ENCODE peak calls at places on chromosomes 1 and 21, in four cellular contexts. One of them, this sample, is unnamed. For H3K4me1, the result is how much of the 10 kb centered on the place peaks cover.

GRCh38 chr21:15552914-15553491 is 176.8 kb upstream of the USP25 start:
- DNase-seq in gastrocnemius medialis: no peak
- DNase-seq in stomach: no peak
- DNase-seq in IMR-90: peak
- DNase-seq in this sample: no peak

GRCh38 chr1:16625497-16626408 is 12.4 kb upstream of the NBPF1 start:
- DNase-seq in IMR-90: no peak
- DNase-seq in gastrocnemius medialis: no peak
- DNase-seq in stomach: peak
- DNase-seq in this sample: no peak

GRCh38 chr1:92774407-92774806 is 10.5 kb downstream of the EVI5 start:
- DNase-seq in gastrocnemius medialis: no peak
- DNase-seq in stomach: no peak
- DNase-seq in IMR-90: no peak
- DNase-seq in this sample: no peak

GRCh38 chr1:238710697-238711096 is 675.7 kb upstream of the CHRM3 start:
- DNase-seq in IMR-90: peak
- DNase-seq in gastrocnemius medialis: no peak
- DNase-seq in stomach: no peak
- DNase-seq in this sample: no peak

GRCh38 chr1:3799976-3800685 is 3.8 kb upstream of the LRRC47 start:
- DNase-seq in gastrocnemius medialis: no peak
- DNase-seq in IMR-90: no peak
- DNase-seq in stomach: no peak
- DNase-seq in this sample: no peak

GRCh38 chr1:9203623-9204022 is 31.0 kb upstream of the H6PD start:
- DNase-seq in IMR-90: no peak
- DNase-seq in gastrocnemius medialis: no peak
- DNase-seq in stomach: no peak
- DNase-seq in this sample: no peak

GRCh38 chr1:66940968-66941367 is 16.2 kb downstream of the MIER1 start:
- DNase-seq in IMR-90: peak
- DNase-seq in gastrocnemius medialis: no peak
- DNase-seq in stomach: no peak
- DNase-seq in this sample: no peak

GRCh38 chr1:16143566-16144324 is 12.1 kb downstream of the EPHA2 start:
- DNase-seq in stomach: peak
- DNase-seq in IMR-90: no peak
- DNase-seq in gastrocnemius medialis: no peak
- DNase-seq in this sample: peak

GRCh38 chr1:179012033-179012432 is 13.7 kb upstream of the FAM20B start:
- DNase-seq in gastrocnemius medialis: no peak
- DNase-seq in stomach: no peak
- DNase-seq in IMR-90: no peak
- DNase-seq in this sample: no peak

GRCh38 chr1:35559317-35559944 is 1.8 kb downstream of the NCDN start:
- DNase-seq in IMR-90: no peak
- DNase-seq in gastrocnemius medialis: no peak
- DNase-seq in stomach: no peak
- DNase-seq in this sample: no peak

GRCh38 chr1:153553691-153554608 is 4.9 kb upstream of the S100A3 start:
- DNase-seq in stomach: no peak
- DNase-seq in gastrocnemius medialis: no peak
- DNase-seq in IMR-90: no peak
- DNase-seq in this sample: no peak

GRCh38 chr1:156214024-156214748 is 1.4 kb downstream of the PMF1 start:
- DNase-seq in IMR-90: peak
- DNase-seq in stomach: no peak
- DNase-seq in gastrocnemius medialis: no peak
- DNase-seq in this sample: no peak

GRCh38 chr1:200328379-200328778 is 81.5 kb downstream of the ZNF281 start:
- DNase-seq in gastrocnemius medialis: no peak
- DNase-seq in IMR-90: no peak
- DNase-seq in stomach: no peak
- DNase-seq in this sample: no peak

GRCh38 chr1:183881387-183882084 is 76.6 kb downstream of the RGL1 start:
- DNase-seq in gastrocnemius medialis: no peak
- DNase-seq in stomach: peak
- DNase-seq in IMR-90: peak
- DNase-seq in this sample: no peak

GRCh38 chr1:113210248-113210647 is 137.2 kb downstream of the LRIG2 start:
- DNase-seq in stomach: peak
- DNase-seq in gastrocnemius medialis: no peak
- DNase-seq in IMR-90: no peak
- DNase-seq in this sample: peak
- H3K27ac ChIP-seq in stomach: peak
- H3K27ac ChIP-seq in gastrocnemius medialis: no peak
- H3K27ac ChIP-seq in IMR-90: no peak
- H3K27ac ChIP-seq in this sample: peak

GRCh38 chr21:34191876-34192275 is 118.5 kb downstream of the MRPS6 start:
- DNase-seq in IMR-90: no peak
- DNase-seq in gastrocnemius medialis: no peak
- DNase-seq in stomach: no peak
- DNase-seq in this sample: no peak
- H3K4me3 ChIP-seq in IMR-90: no peak
- H3K4me3 ChIP-seq in gastrocnemius medialis: no peak
- H3K4me3 ChIP-seq in stomach: no peak
- H3K4me3 ChIP-seq in this sample: no peak

DNA sequence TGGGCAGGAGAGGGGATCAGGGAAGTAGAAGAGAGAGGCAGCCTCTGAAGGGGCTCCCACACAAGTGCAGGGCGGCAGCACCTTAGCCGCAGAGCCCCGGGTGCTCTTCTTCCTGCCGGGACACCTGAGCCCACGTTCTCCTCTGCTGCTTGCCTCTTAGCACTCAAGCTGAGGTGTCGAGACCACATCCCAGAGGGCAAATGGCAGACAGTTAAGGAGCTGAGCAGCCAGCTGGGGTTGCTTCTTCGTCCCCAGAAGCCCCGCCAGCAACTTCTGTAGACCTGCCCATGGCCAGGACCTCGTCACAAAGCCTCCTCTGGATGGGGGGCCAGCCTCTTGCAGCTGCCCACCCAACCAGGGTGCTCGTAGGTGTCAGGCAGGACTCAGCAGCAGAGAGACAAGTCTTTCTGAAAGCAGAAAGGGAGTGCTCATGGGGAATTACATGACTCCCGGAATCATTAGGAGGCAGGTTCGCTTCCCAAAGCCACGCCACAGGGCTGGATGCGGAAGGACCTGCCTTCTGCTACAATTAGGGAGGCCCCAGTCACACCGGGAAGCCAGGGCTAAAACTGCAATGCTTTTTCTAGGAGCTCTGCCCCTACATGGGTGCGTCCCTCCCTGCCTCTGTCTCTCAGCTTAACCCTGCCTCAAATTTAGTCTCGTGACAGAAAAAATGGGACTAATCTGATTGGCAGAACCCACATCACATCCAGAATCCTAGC is 141.4 kb upstream of the RAB4A start:
- DNase-seq in gastrocnemius medialis: no peak
- DNase-seq in IMR-90: no peak
- DNase-seq in stomach: no peak
- DNase-seq in this sample: no peak
- H3K4me1 ChIP-seq in gastrocnemius medialis: under half
- H3K4me1 ChIP-seq in IMR-90: under half
- H3K4me1 ChIP-seq in stomach: half or more
- H3K4me1 ChIP-seq in this sample: under half

DNA sequence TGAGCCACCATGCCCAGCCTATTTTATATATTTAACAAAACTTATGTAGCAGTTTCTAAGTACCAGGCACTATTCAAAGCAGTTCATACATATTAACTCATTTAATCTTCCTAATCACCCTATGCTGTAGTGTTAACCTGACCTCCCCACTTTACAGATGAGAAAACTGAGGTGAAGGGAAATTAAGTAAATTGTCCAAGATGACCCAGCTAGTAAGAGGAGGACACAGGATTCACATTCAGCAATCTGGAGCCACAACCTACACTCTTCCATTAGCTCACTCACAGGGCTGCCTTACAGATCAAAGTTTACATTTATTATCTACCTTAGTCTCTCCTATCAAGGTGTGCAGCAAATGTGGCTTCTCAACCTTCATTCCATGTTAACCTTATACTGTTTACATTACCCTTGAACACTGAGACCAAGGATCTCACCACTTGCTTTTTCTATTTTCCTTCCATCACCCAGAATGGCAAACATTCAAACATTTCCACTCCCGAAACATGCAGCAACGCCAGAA is 24.6 kb downstream of the HIVEP3 start:
- DNase-seq in stomach: no peak
- DNase-seq in gastrocnemius medialis: no peak
- DNase-seq in IMR-90: no peak
- DNase-seq in this sample: no peak
- H3K27ac ChIP-seq in stomach: peak
- H3K27ac ChIP-seq in gastrocnemius medialis: peak
- H3K27ac ChIP-seq in IMR-90: no peak
- H3K27ac ChIP-seq in this sample: no peak

DNA sequence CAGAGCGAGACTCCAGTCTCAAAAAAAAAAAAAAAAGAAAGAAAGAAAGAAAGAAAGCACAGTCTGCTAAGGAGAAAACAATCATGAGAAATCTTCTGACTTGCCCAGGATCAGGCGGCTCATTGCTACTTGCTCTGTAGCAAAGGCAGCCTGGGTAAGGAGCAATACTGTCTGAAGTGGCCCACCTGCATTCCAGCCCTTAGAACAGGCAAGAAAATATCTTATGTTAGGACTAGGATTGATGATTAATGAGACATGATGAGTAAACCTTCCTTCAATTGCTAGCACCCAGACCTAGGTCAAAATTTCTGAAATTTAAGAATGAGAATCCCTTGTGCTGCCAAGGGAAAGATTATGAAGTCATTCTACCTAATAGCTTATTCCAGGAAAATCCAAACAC is 140.8 kb downstream of the DSCAM start:
- DNase-seq in IMR-90: no peak
- DNase-seq in gastrocnemius medialis: no peak
- DNase-seq in stomach: no peak
- DNase-seq in this sample: no peak
- H3K4me3 ChIP-seq in IMR-90: no peak
- H3K4me3 ChIP-seq in gastrocnemius medialis: no peak
- H3K4me3 ChIP-seq in stomach: no peak
- H3K4me3 ChIP-seq in this sample: no peak

GRCh38 chr1:150568567-150568966 is 10.8 kb downstream of the MCL1 start:
- DNase-seq in IMR-90: no peak
- DNase-seq in stomach: no peak
- DNase-seq in gastrocnemius medialis: no peak
- DNase-seq in this sample: no peak
- H3K4me1 ChIP-seq in IMR-90: under half
- H3K4me1 ChIP-seq in stomach: half or more
- H3K4me1 ChIP-seq in gastrocnemius medialis: half or more
- H3K4me1 ChIP-seq in this sample: under half

DNA sequence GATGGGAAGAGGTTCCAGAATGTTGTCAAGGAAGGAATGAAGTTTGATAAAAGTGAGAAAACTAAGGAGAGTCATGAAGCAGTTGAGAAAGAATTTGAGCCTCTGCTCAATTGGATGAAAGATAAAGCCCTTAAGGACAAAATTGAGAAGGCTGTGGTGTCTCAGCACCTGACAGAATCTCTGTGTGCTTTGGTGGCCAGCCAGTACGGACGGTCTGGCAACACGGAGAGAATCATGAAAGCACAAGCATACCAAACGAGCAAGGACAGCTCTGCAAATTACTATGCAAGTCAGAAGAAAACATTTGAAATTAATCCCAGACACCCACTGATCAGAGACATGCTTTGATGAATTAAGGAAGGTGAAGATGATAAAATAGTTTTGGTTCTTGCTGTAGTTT is 142.8 kb downstream of the CDC7 start:
- DNase-seq in stomach: no peak
- DNase-seq in IMR-90: no peak
- DNase-seq in gastrocnemius medialis: no peak
- DNase-seq in this sample: no peak
- H3K27ac ChIP-seq in stomach: no peak
- H3K27ac ChIP-seq in IMR-90: no peak
- H3K27ac ChIP-seq in gastrocnemius medialis: no peak
- H3K27ac ChIP-seq in this sample: no peak

GRCh38 chr1:228472655-228473054 is 14.5 kb upstream of the RNF187 start:
- DNase-seq in IMR-90: peak
- DNase-seq in gastrocnemius medialis: no peak
- DNase-seq in stomach: no peak
- DNase-seq in this sample: no peak
- H3K4me3 ChIP-seq in IMR-90: no peak
- H3K4me3 ChIP-seq in gastrocnemius medialis: no peak
- H3K4me3 ChIP-seq in stomach: no peak
- H3K4me3 ChIP-seq in this sample: no peak

DNA sequence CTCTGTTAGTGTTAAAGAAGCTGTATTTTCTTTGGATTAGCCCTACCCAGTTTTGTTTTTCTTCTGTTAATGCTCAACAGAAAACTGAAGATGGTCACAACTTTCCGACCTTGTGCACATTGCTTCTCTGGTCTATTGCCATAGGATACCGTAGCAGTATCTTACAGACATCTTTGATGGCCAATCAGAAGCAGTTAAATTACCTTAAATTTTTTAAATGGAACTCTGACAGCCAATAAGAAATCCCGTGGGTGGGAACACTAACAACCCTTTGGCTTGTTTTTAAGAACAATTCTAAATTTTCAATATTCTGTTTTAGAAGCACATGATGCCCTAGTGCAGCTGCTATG is 17.2 kb downstream of the NFYC start:
- DNase-seq in stomach: no peak
- DNase-seq in IMR-90: peak
- DNase-seq in gastrocnemius medialis: no peak
- DNase-seq in this sample: no peak
- H3K4me1 ChIP-seq in stomach: half or more
- H3K4me1 ChIP-seq in IMR-90: under half
- H3K4me1 ChIP-seq in gastrocnemius medialis: half or more
- H3K4me1 ChIP-seq in this sample: under half

DNA sequence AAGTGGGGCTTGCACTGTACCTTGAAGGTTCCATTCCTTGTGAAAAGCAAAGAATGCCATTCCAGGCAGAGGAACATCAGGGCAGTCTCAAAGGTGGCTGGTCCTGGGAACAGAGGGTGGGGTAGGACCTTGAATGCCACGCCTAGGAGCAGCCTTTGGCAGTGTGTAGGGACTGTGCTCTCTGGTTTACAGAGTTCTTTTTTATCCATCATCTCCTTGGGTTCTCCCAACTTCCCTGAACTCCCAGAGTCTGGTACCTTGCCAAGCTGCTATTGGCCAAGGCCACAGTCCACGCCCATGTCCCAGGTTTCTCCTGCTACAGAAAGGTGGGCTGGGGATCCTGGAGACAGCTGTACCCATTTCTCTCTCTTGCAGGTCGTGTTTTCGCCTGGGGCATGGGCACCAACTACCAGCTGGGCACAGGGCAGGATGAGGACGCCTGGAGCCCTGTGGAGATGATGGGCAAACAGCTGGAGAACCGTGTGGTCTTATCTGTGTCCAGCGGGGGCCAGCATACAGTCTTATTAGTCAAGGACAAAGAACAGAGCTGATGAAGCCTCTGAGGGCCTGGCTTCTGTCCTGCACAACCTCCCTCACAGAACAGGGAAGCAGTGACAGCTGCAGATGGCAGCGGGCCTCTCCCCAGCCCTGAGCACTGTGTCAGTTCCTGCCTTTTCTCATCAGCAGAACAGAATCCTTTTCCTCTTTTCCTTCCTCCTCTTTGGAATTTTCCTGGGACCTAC is 15.3 kb upstream of the TRNAU1AP start:
- DNase-seq in IMR-90: no peak
- DNase-seq in gastrocnemius medialis: no peak
- DNase-seq in stomach: no peak
- DNase-seq in this sample: peak
- H3K27ac ChIP-seq in IMR-90: no peak
- H3K27ac ChIP-seq in gastrocnemius medialis: no peak
- H3K27ac ChIP-seq in stomach: no peak
- H3K27ac ChIP-seq in this sample: no peak